ENCODE peak calls at places on chromosomes 5 and 9, in six cellular contexts. One of them, this sample, is unnamed.

GRCh38 chr9:85258823-85259370 is 482.9 kb downstream of the AGTPBP1 start:
- DNase-seq in BJ: peak; percentile 8
- DNase-seq in Right ventricle myocardium superior: peak; percentile 49
- DNase-seq in CD8-positive, alpha-beta memory T cell: no peak
- DNase-seq in GF-D8: no peak
- DNase-seq in kidney: no peak
- DNase-seq in this sample: peak; percentile 25

GRCh38 chr5:138721979-138722378 is 31.2 kb upstream of the CTNNA1 start:
- DNase-seq in CD8-positive, alpha-beta memory T cell: no peak
- DNase-seq in kidney: no peak
- DNase-seq in BJ: no peak
- DNase-seq in Right ventricle myocardium superior: no peak
- DNase-seq in GF-D8: no peak
- DNase-seq in this sample: no peak

GRCh38 chr5:139642891-139643871 is 5.0 kb upstream of the CXXC5 start:
- DNase-seq in kidney: peak; percentile 92
- DNase-seq in BJ: no peak
- DNase-seq in Right ventricle myocardium superior: no peak
- DNase-seq in GF-D8: no peak
- DNase-seq in CD8-positive, alpha-beta memory T cell: no peak
- DNase-seq in this sample: no peak

GRCh38 chr5:34511915-34512314 is 144.2 kb upstream of the RAI14 start:
- DNase-seq in CD8-positive, alpha-beta memory T cell: no peak
- DNase-seq in Right ventricle myocardium superior: peak; percentile 74
- DNase-seq in GF-D8: no peak
- DNase-seq in kidney: peak; percentile 79
- DNase-seq in BJ: no peak
- DNase-seq in this sample: no peak

GRCh38 chr5:55993013-55993412 is 1.8 kb downstream of the IL6ST start:
- DNase-seq in kidney: no peak
- DNase-seq in BJ: no peak
- DNase-seq in Right ventricle myocardium superior: no peak
- DNase-seq in GF-D8: no peak
- DNase-seq in CD8-positive, alpha-beta memory T cell: no peak
- DNase-seq in this sample: no peak

GRCh38 chr9:805151-805550 is 36.3 kb upstream of the DMRT1 start:
- DNase-seq in kidney: no peak
- DNase-seq in CD8-positive, alpha-beta memory T cell: no peak
- DNase-seq in BJ: no peak
- DNase-seq in GF-D8: no peak
- DNase-seq in Right ventricle myocardium superior: no peak
- DNase-seq in this sample: no peak

GRCh38 chr5:17365756-17366155 is 132.3 kb upstream of the TAF11L2 start:
- DNase-seq in Right ventricle myocardium superior: no peak
- DNase-seq in kidney: no peak
- DNase-seq in CD8-positive, alpha-beta memory T cell: no peak
- DNase-seq in GF-D8: no peak
- DNase-seq in BJ: no peak
- DNase-seq in this sample: no peak

GRCh38 chr9:20754556-20754955 is 70.5 kb downstream of the FOCAD start:
- DNase-seq in kidney: no peak
- DNase-seq in BJ: no peak
- DNase-seq in CD8-positive, alpha-beta memory T cell: no peak
- DNase-seq in Right ventricle myocardium superior: no peak
- DNase-seq in GF-D8: no peak
- DNase-seq in this sample: no peak

GRCh38 chr9:35436940-35437339 is 53.0 kb upstream of the RUSC2 start:
- DNase-seq in BJ: no peak
- DNase-seq in GF-D8: no peak
- DNase-seq in CD8-positive, alpha-beta memory T cell: no peak
- DNase-seq in Right ventricle myocardium superior: no peak
- DNase-seq in kidney: no peak
- DNase-seq in this sample: peak; percentile 1

GRCh38 chr9:135394699-135395645 is 84.6 kb upstream of the PPP1R26 start:
- DNase-seq in Right ventricle myocardium superior: no peak
- DNase-seq in BJ: no peak
- DNase-seq in CD8-positive, alpha-beta memory T cell: no peak
- DNase-seq in GF-D8: no peak
- DNase-seq in kidney: no peak
- DNase-seq in this sample: no peak

GRCh38 chr9:95862343-95862742 is 13.1 kb upstream of the ERCC6L2 start:
- DNase-seq in kidney: no peak
- DNase-seq in CD8-positive, alpha-beta memory T cell: no peak
- DNase-seq in BJ: no peak
- DNase-seq in GF-D8: no peak
- DNase-seq in Right ventricle myocardium superior: no peak
- DNase-seq in this sample: no peak

GRCh38 chr5:120540097-120540496 is 76.0 kb downstream of the PRR16 start:
- DNase-seq in BJ: no peak
- DNase-seq in kidney: no peak
- DNase-seq in Right ventricle myocardium superior: no peak
- DNase-seq in CD8-positive, alpha-beta memory T cell: no peak
- DNase-seq in GF-D8: no peak
- DNase-seq in this sample: no peak

GRCh38 chr5:141878186-141878770 is at the start of gene PCDH1:
- DNase-seq in CD8-positive, alpha-beta memory T cell: peak; percentile 20
- DNase-seq in BJ: no peak
- DNase-seq in GF-D8: no peak
- DNase-seq in kidney: peak; percentile 84
- DNase-seq in Right ventricle myocardium superior: peak; percentile 60
- DNase-seq in this sample: no peak

GRCh38 chr9:91174772-91175171 is 186.9 kb downstream of the AUH start:
- DNase-seq in kidney: no peak
- DNase-seq in Right ventricle myocardium superior: no peak
- DNase-seq in CD8-positive, alpha-beta memory T cell: peak; percentile 34
- DNase-seq in BJ: no peak
- DNase-seq in GF-D8: peak; percentile 26
- DNase-seq in this sample: peak; percentile 47

GRCh38 chr9:133584559-133585476 is 24.4 kb downstream of the FAM163B start:
- DNase-seq in CD8-positive, alpha-beta memory T cell: no peak
- DNase-seq in kidney: no peak
- DNase-seq in BJ: no peak
- DNase-seq in Right ventricle myocardium superior: peak; percentile 78
- DNase-seq in GF-D8: no peak
- DNase-seq in this sample: no peak

GRCh38 chr5:87746891-87747366 is 334.2 kb upstream of the CCNH start:
- DNase-seq in kidney: no peak
- DNase-seq in GF-D8: no peak
- DNase-seq in CD8-positive, alpha-beta memory T cell: no peak
- DNase-seq in BJ: no peak
- DNase-seq in Right ventricle myocardium superior: no peak
- DNase-seq in this sample: no peak

GRCh38 chr5:170553218-170553617 is 49.4 kb downstream of the KCNIP1 start:
- DNase-seq in CD8-positive, alpha-beta memory T cell: no peak
- DNase-seq in GF-D8: no peak
- DNase-seq in BJ: no peak
- DNase-seq in kidney: no peak
- DNase-seq in Right ventricle myocardium superior: no peak
- DNase-seq in this sample: no peak

GRCh38 chr9:126456802-126457547 is 130.3 kb downstream of the MVB12B start:
- DNase-seq in CD8-positive, alpha-beta memory T cell: no peak
- DNase-seq in BJ: no peak
- DNase-seq in Right ventricle myocardium superior: no peak
- DNase-seq in kidney: no peak
- DNase-seq in GF-D8: no peak
- DNase-seq in this sample: no peak

GRCh38 chr9:105646879-105647594 is 15.2 kb upstream of the TAL2 start:
- DNase-seq in BJ: no peak
- DNase-seq in Right ventricle myocardium superior: no peak
- DNase-seq in kidney: no peak
- DNase-seq in CD8-positive, alpha-beta memory T cell: no peak
- DNase-seq in GF-D8: no peak
- DNase-seq in this sample: no peak

GRCh38 chr5:102826629-102827028 is 71.5 kb downstream of the PAM start:
- DNase-seq in BJ: no peak
- DNase-seq in Right ventricle myocardium superior: no peak
- DNase-seq in GF-D8: no peak
- DNase-seq in CD8-positive, alpha-beta memory T cell: no peak
- DNase-seq in kidney: no peak
- DNase-seq in this sample: peak; percentile 12

GRCh38 chr5:139193928-139194327 is 4.2 kb downstream of the SIL1 start:
- DNase-seq in BJ: no peak
- DNase-seq in kidney: no peak
- DNase-seq in CD8-positive, alpha-beta memory T cell: no peak
- DNase-seq in Right ventricle myocardium superior: no peak
- DNase-seq in GF-D8: no peak
- DNase-seq in this sample: no peak

GRCh38 chr9:124450931-124451661 is 845 bp downstream of the ADGRD2 start:
- DNase-seq in CD8-positive, alpha-beta memory T cell: no peak
- DNase-seq in kidney: no peak
- DNase-seq in Right ventricle myocardium superior: no peak
- DNase-seq in GF-D8: no peak
- DNase-seq in BJ: no peak
- DNase-seq in this sample: no peak

GRCh38 chr5:123414975-123415374 is 8.2 kb downstream of the CEP120 start:
- DNase-seq in CD8-positive, alpha-beta memory T cell: no peak
- DNase-seq in BJ: no peak
- DNase-seq in GF-D8: no peak
- DNase-seq in Right ventricle myocardium superior: no peak
- DNase-seq in kidney: no peak
- DNase-seq in this sample: no peak

GRCh38 chr5:124453221-124454032 is 293.0 kb downstream of the ZNF608 start:
- DNase-seq in Right ventricle myocardium superior: no peak
- DNase-seq in BJ: peak; percentile 10
- DNase-seq in GF-D8: no peak
- DNase-seq in kidney: no peak
- DNase-seq in CD8-positive, alpha-beta memory T cell: no peak
- DNase-seq in this sample: no peak

GRCh38 chr5:103475629-103476240 is 86.9 kb downstream of the NUDT12 start:
- DNase-seq in BJ: no peak
- DNase-seq in CD8-positive, alpha-beta memory T cell: no peak
- DNase-seq in kidney: no peak
- DNase-seq in GF-D8: no peak
- DNase-seq in Right ventricle myocardium superior: no peak
- DNase-seq in this sample: peak; percentile 34

GRCh38 chr9:100322954-100323536 is 29.7 kb downstream of the TEX10 start:
- DNase-seq in GF-D8: no peak
- DNase-seq in BJ: no peak
- DNase-seq in kidney: no peak
- DNase-seq in CD8-positive, alpha-beta memory T cell: no peak
- DNase-seq in Right ventricle myocardium superior: no peak
- DNase-seq in this sample: peak; percentile 27

GRCh38 chr9:70601000-70601929 is 186.8 kb upstream of the KLF9 start:
- DNase-seq in kidney: peak; percentile 98
- DNase-seq in GF-D8: no peak
- DNase-seq in Right ventricle myocardium superior: peak; percentile 98
- DNase-seq in BJ: peak; percentile 99
- DNase-seq in CD8-positive, alpha-beta memory T cell: no peak
- DNase-seq in this sample: no peak

GRCh38 chr5:158819840-158820620 is 279.7 kb downstream of the EBF1 start:
- DNase-seq in kidney: no peak
- DNase-seq in BJ: no peak
- DNase-seq in CD8-positive, alpha-beta memory T cell: no peak
- DNase-seq in Right ventricle myocardium superior: no peak
- DNase-seq in GF-D8: no peak
- DNase-seq in this sample: no peak

This sample was measured in AML-193.